ENCODE peak calls at places on chromosome 18, in four cellular contexts. V is tibial artery, B is IMR-90, R is cardiac muscle cell. O is an unnamed sample. For H3K36me3 and H3K4me1, the result is how much of the 10 kb centered on the place peaks cover.

GRCh38 chr18:41744664-41745063 is 210.4 kb upstream of the PIK3C3 start:
- DNase-seq in V (no peak), R (no peak), B (no peak), O (peak)

GRCh38 chr18:4453712-4454547 is 1.2 kb downstream of the DLGAP1 start:
- DNase-seq in B (no peak), R (peak), V (no peak), O (peak)

GRCh38 chr18:55629136-55629535 is 41.1 kb upstream of the TCF4 start:
- DNase-seq in R (no peak), V (no peak), B (no peak), O (no peak)

GRCh38 chr18:59967878-59968277 is 68.1 kb downstream of the PMAIP1 start:
- DNase-seq in V (no peak), R (no peak), B (no peak), O (no peak)

GRCh38 chr18:51195602-51196115 is 1.8 kb downstream of the MEX3C start:
- DNase-seq in B (peak), R (peak), V (no peak), O (peak)

GRCh38 chr18:4450065-4450676 is 4.9 kb downstream of the DLGAP1 start:
- DNase-seq in B (no peak), V (no peak), R (no peak), O (no peak)

GRCh38 chr18:8480506-8481328 is 128.5 kb upstream of the RAB12 start:
- DNase-seq in B (peak), R (peak), V (no peak), O (peak)

GRCh38 chr18:35484034-35484433 is 13.7 kb downstream of the INO80C start:
- DNase-seq in V (no peak), B (no peak), R (no peak), O (no peak)

GRCh38 chr18:24022141-24022540 is 7.6 kb downstream of the TTC39C start:
- DNase-seq in R (no peak), V (no peak), B (peak), O (no peak)

GRCh38 chr18:60232541-60232940 is 140.0 kb downstream of the MC4R start:
- DNase-seq in R (no peak), B (peak), V (no peak), O (no peak)

GRCh38 chr18:48300463-48300961 is 108.7 kb downstream of the ZBTB7C start:
- DNase-seq in B (no peak), R (peak), V (peak), O (peak)

GRCh38 chr18:79912409-79912991 is 39.0 kb downstream of the SLC66A2 start:
- DNase-seq in B (no peak), V (peak), R (no peak), O (peak)

GRCh38 chr18:51151568-51152511 is 45.6 kb downstream of the MEX3C start:
- DNase-seq in B (no peak), V (no peak), R (no peak), O (no peak)

GRCh38 chr18:74234326-74235171 is 57.2 kb downstream of the CYB5A start:
- DNase-seq in V (no peak), B (peak), R (peak), O (no peak)

GRCh38 chr18:6205706-6206105 is 209.0 kb downstream of the L3MBTL4 start:
- DNase-seq in V (no peak), R (no peak), B (peak), O (no peak)

GRCh38 chr18:3903341-3903740 is 453.4 kb downstream of the TGIF1 start:
- DNase-seq in B (peak), R (no peak), V (no peak), O (no peak)

GRCh38 chr18:48781041-48781989 is 169.4 kb downstream of the SMAD7 start:
- DNase-seq in R (peak), V (peak), B (peak), O (no peak)

GRCh38 chr18:44871771-44872170 is 191.1 kb downstream of the SETBP1 start:
- DNase-seq in B (no peak), V (no peak), R (no peak), O (no peak)

GRCh38 chr18:79402977-79403722 is 7.4 kb downstream of the NFATC1 start:
- DNase-seq in V (peak), R (no peak), B (no peak), O (peak)

GRCh38 chr18:37705016-37705415 is 139.4 kb upstream of the CELF4 start:
- DNase-seq in R (no peak), B (no peak), V (no peak), O (no peak)

GRCh38 chr18:79903787-79904356 is 47.6 kb downstream of the SLC66A2 start:
- DNase-seq in R (no peak), B (no peak), V (peak), O (no peak)

GRCh38 chr18:37565138-37565984 is at the start of gene CELF4:
- DNase-seq in R (peak), V (no peak), B (no peak), O (no peak)

GRCh38 chr18:71022389-71022788 is 733.5 kb downstream of the SOCS6 start:
- DNase-seq in B (no peak), V (no peak), R (no peak), O (no peak)

GRCh38 chr18:68387246-68387645 is 327.7 kb downstream of the TMX3 start:
- DNase-seq in B (peak), R (no peak), V (no peak), O (no peak)

GRCh38 chr18:59379772-59380530 is 20.9 kb upstream of the LMAN1 start:
- DNase-seq in R (no peak), B (peak), V (no peak), O (no peak)

GRCh38 chr18:75123113-75123512 is 85.8 kb downstream of the PTGR3 start:
- DNase-seq in V (peak), B (no peak), R (no peak), O (no peak)

GRCh38 chr18:78971511-78972245 is 7.9 kb upstream of the SALL3 start:
- DNase-seq in R (no peak), V (no peak), B (no peak), O (no peak)

GRCh38 chr18:24631238-24632025 is 171.0 kb downstream of the HRH4 start:
- DNase-seq in R (no peak), B (peak), V (no peak), O (peak)

GRCh38 chr18:48569139-48569914 is 30.5 kb downstream of the CTIF start:
- DNase-seq in B (no peak), V (no peak), R (no peak), O (no peak)

GRCh38 chr18:64785686-64786085 is 636.8 kb upstream of the LINC00305 start:
- DNase-seq in B (no peak), R (no peak), V (no peak), O (no peak)

GRCh38 chr18:79548986-79549637 is 130.5 kb upstream of the CTDP1 start:
- DNase-seq in B (no peak), V (peak), R (no peak), O (peak)

GRCh38 chr18:50429207-50429948 is 54.5 kb downstream of the SKA1 start:
- DNase-seq in R (peak), B (peak), V (no peak), O (no peak)

GRCh38 chr18:55119434-55119833 is 160.2 kb upstream of the CCDC68 start:
- DNase-seq in V (no peak), B (no peak), R (no peak), O (no peak)

GRCh38 chr18:12742453-12742852 is 39.6 kb downstream of the PSMG2 start:
- DNase-seq in B (peak), V (no peak), R (no peak), O (no peak)
- H3K27ac ChIP-seq in B (no peak), V (no peak), R (no peak), O (no peak)

GRCh38 chr18:32884543-32884942 is 111.7 kb upstream of the KLHL14 start:
- DNase-seq in V (no peak), B (no peak), R (no peak), O (no peak)
- H3K36me3 ChIP-seq in V (under half), B (under half), R (under half), O (under half)

GRCh38 chr18:58102875-58103274 is 58.8 kb downstream of the NEDD4L start:
- DNase-seq in V (no peak), B (no peak), R (no peak), O (peak)
- H3K4me1 ChIP-seq in V (under half), B (under half), R (under half), O (under half)

GRCh38 chr18:12657849-12658829 is at the start of gene SPIRE1:
- DNase-seq in R (peak), B (peak), V (peak), O (peak)
- H3K27ac ChIP-seq in R (peak), B (peak), V (peak), O (no peak)

DNA sequence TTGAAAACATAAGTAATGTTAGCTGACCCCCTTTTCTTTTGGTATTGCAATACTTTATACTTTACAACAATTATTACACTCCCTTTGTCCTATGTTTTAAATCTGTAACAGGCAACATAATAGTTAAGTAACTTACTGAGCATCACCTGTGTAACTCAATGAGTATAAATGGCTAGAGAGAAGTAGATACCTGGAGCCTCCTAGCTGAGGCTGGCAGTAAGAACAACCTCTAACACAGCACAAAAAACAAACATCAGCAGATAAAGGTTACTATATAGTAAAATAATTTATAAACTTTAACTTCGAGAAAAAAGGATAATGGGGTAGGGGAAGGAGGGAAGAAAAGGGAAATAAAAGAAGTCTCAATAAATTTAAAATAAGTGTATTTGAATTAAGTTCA is 73.1 kb upstream of the ST8SIA5 start:
- DNase-seq in R (no peak), V (no peak), B (no peak), O (no peak)
- H3K36me3 ChIP-seq in R (under half), V (under half), B (under half), O (under half)

GRCh38 chr18:77070627-77071026 is 62.0 kb downstream of the MBP start:
- DNase-seq in R (no peak), V (no peak), B (no peak), O (no peak)

GRCh38 chr18:77069931-77070330 is 62.7 kb downstream of the MBP start:
- DNase-seq in B (no peak), R (no peak), V (no peak), O (no peak)

GRCh38 chr18:77068890-77069312 is 63.7 kb downstream of the MBP start:
- DNase-seq in B (peak), V (no peak), R (no peak), O (no peak)

GRCh38 chr18:77068321-77068841 is 64.2 kb downstream of the MBP start:
- DNase-seq in R (no peak), B (peak), V (no peak), O (no peak)

DNA sequence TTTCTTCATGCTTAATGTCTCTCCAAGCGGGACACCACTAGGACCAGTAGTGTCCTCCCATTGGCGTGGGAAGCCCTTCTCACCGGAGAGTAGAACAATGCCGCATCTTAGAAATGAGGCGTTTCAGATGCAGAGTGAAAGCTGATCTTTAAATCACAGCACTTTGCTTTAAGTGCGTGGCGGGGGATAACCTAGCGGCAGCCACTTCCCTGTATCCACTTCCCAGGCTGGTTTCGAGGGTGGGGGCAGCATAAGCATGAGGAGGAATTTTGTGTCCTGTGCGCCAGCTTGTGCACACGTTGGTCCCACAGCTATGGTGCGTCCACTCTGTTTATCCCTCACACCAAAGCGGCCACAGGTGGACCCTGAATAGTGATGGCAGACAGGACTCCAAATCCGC is 63.1 kb downstream of the MBP start:
- DNase-seq in B (no peak), R (no peak), V (no peak), O (no peak)
- H3K4me1 ChIP-seq in B (half or more), R (under half), V (under half), O (under half)

DNA sequence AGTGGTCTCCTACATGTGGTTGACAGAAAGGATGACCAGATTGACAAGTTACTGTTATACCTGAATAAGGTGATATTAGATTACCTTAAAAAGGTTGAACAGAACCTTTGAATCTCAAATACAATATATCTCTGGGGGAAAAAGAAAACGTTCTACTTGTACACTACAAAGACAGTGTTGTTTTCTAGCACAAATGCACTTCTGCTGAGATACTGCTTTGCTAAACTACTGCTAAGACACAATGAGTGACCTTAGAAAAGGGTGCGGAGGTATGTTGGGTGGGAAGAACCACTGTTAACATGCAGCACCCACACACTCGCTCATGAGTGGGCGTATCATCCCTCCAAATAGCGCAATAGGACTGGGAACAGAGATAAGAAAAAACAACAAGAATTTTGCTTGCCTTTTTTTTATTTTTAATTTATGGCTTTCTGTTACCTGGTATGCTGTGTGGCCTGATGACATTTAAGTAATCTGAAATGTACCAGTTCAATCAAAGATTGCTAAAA is 6.1 kb downstream of the BCL2 start:
- DNase-seq in B (no peak), R (no peak), V (no peak), O (no peak)
- H3K27ac ChIP-seq in B (no peak), R (no peak), V (no peak), O (no peak)

O was measured in endodermal cell.